ENCODE peak calls at places on chromosomes 5 and 9, in six cellular contexts. One of them, this sample, is unnamed.

GRCh38 chr9:132572921-132573320 is 9.5 kb upstream of the BARHL1 start:
- DNase-seq in CD4-positive, CD25-positive, alpha-beta regulatory T cell: no peak
- DNase-seq in H7: peak; percentile 88
- DNase-seq in GM23248: peak; percentile 39
- DNase-seq in heart left ventricle: no peak
- DNase-seq in right atrium auricular region: no peak
- DNase-seq in this sample: no peak

GRCh38 chr5:37694867-37695266 is 145.0 kb downstream of the GDNF start:
- DNase-seq in GM23248: no peak
- DNase-seq in heart left ventricle: no peak
- DNase-seq in H7: no peak
- DNase-seq in right atrium auricular region: no peak
- DNase-seq in CD4-positive, CD25-positive, alpha-beta regulatory T cell: no peak
- DNase-seq in this sample: no peak

GRCh38 chr9:135340143-135340655 is 139.4 kb upstream of the PPP1R26 start:
- DNase-seq in right atrium auricular region: no peak
- DNase-seq in CD4-positive, CD25-positive, alpha-beta regulatory T cell: no peak
- DNase-seq in GM23248: no peak
- DNase-seq in heart left ventricle: no peak
- DNase-seq in H7: peak; percentile 86
- DNase-seq in this sample: no peak

GRCh38 chr5:89289604-89290003 is 406.6 kb upstream of the MEF2C start:
- DNase-seq in heart left ventricle: no peak
- DNase-seq in H7: no peak
- DNase-seq in right atrium auricular region: no peak
- DNase-seq in CD4-positive, CD25-positive, alpha-beta regulatory T cell: no peak
- DNase-seq in GM23248: peak; percentile 80
- DNase-seq in this sample: no peak

GRCh38 chr9:93115486-93115885 is 18.6 kb downstream of the NINJ1 start:
- DNase-seq in GM23248: no peak
- DNase-seq in heart left ventricle: no peak
- DNase-seq in right atrium auricular region: no peak
- DNase-seq in H7: no peak
- DNase-seq in CD4-positive, CD25-positive, alpha-beta regulatory T cell: no peak
- DNase-seq in this sample: no peak

GRCh38 chr9:132481467-132481866 is 71.5 kb downstream of the CFAP77 start:
- DNase-seq in heart left ventricle: no peak
- DNase-seq in right atrium auricular region: no peak
- DNase-seq in CD4-positive, CD25-positive, alpha-beta regulatory T cell: no peak
- DNase-seq in H7: peak; percentile 71
- DNase-seq in GM23248: no peak
- DNase-seq in this sample: no peak

GRCh38 chr9:98502311-98502975 is 206.3 kb downstream of the GABBR2 start:
- DNase-seq in H7: no peak
- DNase-seq in heart left ventricle: no peak
- DNase-seq in CD4-positive, CD25-positive, alpha-beta regulatory T cell: no peak
- DNase-seq in right atrium auricular region: no peak
- DNase-seq in GM23248: peak; percentile 90
- DNase-seq in this sample: no peak

GRCh38 chr5:9009931-9010652 is 535.8 kb downstream of the SEMA5A start:
- DNase-seq in right atrium auricular region: no peak
- DNase-seq in H7: no peak
- DNase-seq in GM23248: peak; percentile 48
- DNase-seq in heart left ventricle: no peak
- DNase-seq in CD4-positive, CD25-positive, alpha-beta regulatory T cell: no peak
- DNase-seq in this sample: no peak

GRCh38 chr5:53480474-53481353 is at the start of gene FST:
- DNase-seq in heart left ventricle: peak; percentile 10
- DNase-seq in right atrium auricular region: no peak
- DNase-seq in H7: peak; percentile 77
- DNase-seq in CD4-positive, CD25-positive, alpha-beta regulatory T cell: peak; percentile 5
- DNase-seq in GM23248: peak; percentile 77
- DNase-seq in this sample: peak; percentile 7

GRCh38 chr9:23088932-23089364 is 642.3 kb downstream of the DMRTA1 start:
- DNase-seq in right atrium auricular region: no peak
- DNase-seq in H7: peak; percentile 41
- DNase-seq in heart left ventricle: no peak
- DNase-seq in CD4-positive, CD25-positive, alpha-beta regulatory T cell: no peak
- DNase-seq in GM23248: peak; percentile 17
- DNase-seq in this sample: no peak

GRCh38 chr5:173819521-173819920 is 68.6 kb upstream of the CPEB4 start:
- DNase-seq in CD4-positive, CD25-positive, alpha-beta regulatory T cell: no peak
- DNase-seq in heart left ventricle: no peak
- DNase-seq in H7: no peak
- DNase-seq in GM23248: no peak
- DNase-seq in right atrium auricular region: no peak
- DNase-seq in this sample: no peak

GRCh38 chr9:8338249-8338721 is 538.7 kb upstream of the DMAC1 start:
- DNase-seq in H7: no peak
- DNase-seq in heart left ventricle: no peak
- DNase-seq in GM23248: no peak
- DNase-seq in CD4-positive, CD25-positive, alpha-beta regulatory T cell: no peak
- DNase-seq in right atrium auricular region: no peak
- DNase-seq in this sample: no peak

GRCh38 chr9:84107081-84107480 is 126.5 kb downstream of the RMI1 start:
- DNase-seq in right atrium auricular region: no peak
- DNase-seq in heart left ventricle: no peak
- DNase-seq in GM23248: no peak
- DNase-seq in CD4-positive, CD25-positive, alpha-beta regulatory T cell: no peak
- DNase-seq in H7: no peak
- DNase-seq in this sample: no peak

GRCh38 chr9:84111726-84112125 is 131.1 kb downstream of the RMI1 start:
- DNase-seq in right atrium auricular region: no peak
- DNase-seq in GM23248: peak; percentile 40
- DNase-seq in H7: no peak
- DNase-seq in CD4-positive, CD25-positive, alpha-beta regulatory T cell: no peak
- DNase-seq in heart left ventricle: no peak
- DNase-seq in this sample: no peak

GRCh38 chr9:84101892-84102632 is 121.5 kb downstream of the RMI1 start:
- DNase-seq in heart left ventricle: no peak
- DNase-seq in right atrium auricular region: no peak
- DNase-seq in GM23248: no peak
- DNase-seq in CD4-positive, CD25-positive, alpha-beta regulatory T cell: no peak
- DNase-seq in H7: peak; percentile 43
- DNase-seq in this sample: no peak

GRCh38 chr9:84107995-84108394 is 127.4 kb downstream of the RMI1 start:
- DNase-seq in CD4-positive, CD25-positive, alpha-beta regulatory T cell: no peak
- DNase-seq in heart left ventricle: no peak
- DNase-seq in H7: no peak
- DNase-seq in right atrium auricular region: no peak
- DNase-seq in GM23248: no peak
- DNase-seq in this sample: no peak
- H3K36me3 ChIP-seq in CD4-positive, CD25-positive, alpha-beta regulatory T cell: no peaks in the 10 kb centered on the region
- H3K36me3 ChIP-seq in heart left ventricle: no peaks in the 10 kb centered on the region
- H3K36me3 ChIP-seq in H7: no peaks in the 10 kb centered on the region
- H3K36me3 ChIP-seq in right atrium auricular region: no peaks in the 10 kb centered on the region
- H3K36me3 ChIP-seq in GM23248: no peaks in the 10 kb centered on the region
- H3K36me3 ChIP-seq in this sample: no peaks in the 10 kb centered on the region

DNA sequence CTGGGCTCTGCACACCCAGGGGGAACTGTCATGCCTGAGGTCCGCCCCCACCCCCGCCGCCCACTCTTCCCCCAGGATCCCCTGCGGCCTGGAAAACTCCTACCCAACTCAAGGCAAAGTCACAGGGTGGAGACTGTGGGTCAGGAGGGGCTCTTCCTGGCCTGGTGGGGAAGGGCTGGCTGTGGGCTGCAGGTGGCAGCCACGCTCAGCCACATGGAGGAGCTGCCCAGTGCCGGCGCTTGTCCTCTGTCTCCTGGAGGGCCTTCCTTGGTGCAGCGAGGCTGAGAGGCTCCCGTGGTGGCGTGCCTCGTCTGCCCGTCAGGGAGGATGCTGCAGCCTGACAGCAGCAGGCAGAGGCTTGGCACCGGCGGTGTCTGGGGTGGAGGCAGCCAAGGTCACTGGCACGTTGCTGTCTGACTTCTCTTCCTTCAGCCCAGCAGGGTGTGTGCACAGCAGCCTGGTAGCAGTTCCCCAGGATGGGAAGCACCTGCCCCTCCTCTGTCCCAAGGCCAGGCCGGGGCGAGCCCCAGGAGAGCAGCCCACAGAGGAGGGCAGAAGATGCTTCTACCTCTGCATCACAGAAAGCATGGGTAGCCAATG is 78.1 kb downstream of the ADAMTS2 start:
- DNase-seq in CD4-positive, CD25-positive, alpha-beta regulatory T cell: no peak
- DNase-seq in GM23248: peak; percentile 72
- DNase-seq in right atrium auricular region: peak; percentile 57
- DNase-seq in H7: peak; percentile 81
- DNase-seq in heart left ventricle: no peak
- DNase-seq in this sample: no peak
- H3K4me3 ChIP-seq in CD4-positive, CD25-positive, alpha-beta regulatory T cell: no peak overlapping the region
- H3K4me3 ChIP-seq in GM23248: peak overlapping the region; percentile 25
- H3K4me3 ChIP-seq in right atrium auricular region: no peak overlapping the region
- H3K4me3 ChIP-seq in H7: no peak overlapping the region
- H3K4me3 ChIP-seq in heart left ventricle: no peak overlapping the region
- H3K4me3 ChIP-seq in this sample: no peak overlapping the region

GRCh38 chr5:664343-664993 is 28.7 kb downstream of the TPPP start:
- DNase-seq in heart left ventricle: peak; percentile 6
- DNase-seq in CD4-positive, CD25-positive, alpha-beta regulatory T cell: no peak
- DNase-seq in right atrium auricular region: no peak
- DNase-seq in GM23248: no peak
- DNase-seq in H7: no peak
- DNase-seq in this sample: no peak
- H3K36me3 ChIP-seq in heart left ventricle: peaks cover 9% of the 10 kb centered on the region
- H3K36me3 ChIP-seq in CD4-positive, CD25-positive, alpha-beta regulatory T cell: peaks cover under 1% of the 10 kb centered on the region
- H3K36me3 ChIP-seq in right atrium auricular region: peaks cover 42% of the 10 kb centered on the region
- H3K36me3 ChIP-seq in GM23248: no peaks in the 10 kb centered on the region
- H3K36me3 ChIP-seq in H7: peaks cover 5% of the 10 kb centered on the region
- H3K36me3 ChIP-seq in this sample: no peaks in the 10 kb centered on the region

GRCh38 chr5:76325876-76326491 is 77.1 kb upstream of the IQGAP2 start:
- DNase-seq in GM23248: no peak
- DNase-seq in CD4-positive, CD25-positive, alpha-beta regulatory T cell: peak; percentile 61
- DNase-seq in heart left ventricle: no peak
- DNase-seq in right atrium auricular region: no peak
- DNase-seq in H7: no peak
- DNase-seq in this sample: peak; percentile 57
- H3K4me3 ChIP-seq in GM23248: no peak overlapping the region
- H3K4me3 ChIP-seq in CD4-positive, CD25-positive, alpha-beta regulatory T cell: peak overlapping the region; percentile 52
- H3K4me3 ChIP-seq in heart left ventricle: no peak overlapping the region
- H3K4me3 ChIP-seq in right atrium auricular region: no peak overlapping the region
- H3K4me3 ChIP-seq in H7: no peak overlapping the region
- H3K4me3 ChIP-seq in this sample: no peak overlapping the region

GRCh38 chr5:110165366-110165765 is 475.6 kb downstream of the MAN2A1 start:
- DNase-seq in heart left ventricle: no peak
- DNase-seq in GM23248: no peak
- DNase-seq in right atrium auricular region: no peak
- DNase-seq in CD4-positive, CD25-positive, alpha-beta regulatory T cell: no peak
- DNase-seq in H7: no peak
- DNase-seq in this sample: no peak
- H3K36me3 ChIP-seq in heart left ventricle: no peaks in the 10 kb centered on the region
- H3K36me3 ChIP-seq in GM23248: no peaks in the 10 kb centered on the region
- H3K36me3 ChIP-seq in right atrium auricular region: no peaks in the 10 kb centered on the region
- H3K36me3 ChIP-seq in CD4-positive, CD25-positive, alpha-beta regulatory T cell: no peaks in the 10 kb centered on the region
- H3K36me3 ChIP-seq in H7: no peaks in the 10 kb centered on the region
- H3K36me3 ChIP-seq in this sample: no peaks in the 10 kb centered on the region

DNA sequence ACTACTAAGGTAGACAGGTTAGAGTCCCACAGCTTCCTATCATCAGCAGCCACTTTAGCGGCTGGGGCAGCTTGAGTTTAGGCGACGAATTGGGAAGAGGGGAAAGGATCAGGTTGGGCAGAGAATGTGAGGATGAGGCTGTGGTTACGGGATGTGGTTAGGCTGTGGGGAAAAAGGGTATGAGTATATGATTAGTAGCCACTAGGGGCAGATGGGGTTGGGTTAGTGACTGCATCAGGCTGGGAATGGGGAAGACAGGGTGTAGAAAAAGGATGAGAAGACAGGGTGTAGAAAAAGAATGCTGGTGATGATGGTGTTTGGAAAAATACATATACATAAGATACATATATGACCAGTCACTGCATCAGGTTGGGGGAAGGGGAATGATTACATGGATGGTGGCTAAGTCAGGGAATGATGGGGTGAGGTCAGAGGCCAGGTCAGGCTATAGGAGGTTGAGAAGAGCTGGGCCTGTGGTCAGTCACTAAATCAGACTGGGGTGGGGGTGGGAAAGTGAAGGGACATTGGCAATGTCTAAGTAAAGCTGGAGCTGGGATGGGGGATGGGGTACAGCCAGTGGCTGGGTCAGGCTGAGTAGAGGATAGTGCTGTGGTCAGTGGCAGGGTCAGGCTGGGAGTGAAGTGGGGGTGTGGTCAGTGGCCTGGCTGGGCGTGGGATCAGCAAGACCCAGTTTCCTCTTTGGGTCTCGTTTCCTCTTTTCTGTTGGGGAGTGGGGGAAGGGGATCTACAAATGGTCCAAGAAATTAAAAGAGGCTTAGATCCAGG is 2.1 kb downstream of the TLN1 start:
- DNase-seq in CD4-positive, CD25-positive, alpha-beta regulatory T cell: no peak
- DNase-seq in heart left ventricle: peak; percentile 65
- DNase-seq in H7: peak; percentile 84
- DNase-seq in GM23248: peak; percentile 94
- DNase-seq in right atrium auricular region: peak; percentile 74
- DNase-seq in this sample: peak; percentile 43
- H3K4me3 ChIP-seq in CD4-positive, CD25-positive, alpha-beta regulatory T cell: peak overlapping the region; percentile 90
- H3K4me3 ChIP-seq in heart left ventricle: peak overlapping the region; percentile 86
- H3K4me3 ChIP-seq in H7: no peak overlapping the region
- H3K4me3 ChIP-seq in GM23248: peak overlapping the region; percentile 96
- H3K4me3 ChIP-seq in right atrium auricular region: peak overlapping the region; percentile 78
- H3K4me3 ChIP-seq in this sample: peak overlapping the region; percentile 95

This sample was measured in CD4-positive, alpha-beta memory T cell.